ENCODE peak calls at places on chromosomes 11 and 22, in four cellular contexts. Z is psoas muscle, P is neural progenitor cell, J is stomach. X is an unnamed sample.

GRCh38 chr22:47174671-47175111 is 412.2 kb downstream of the TBC1D22A start:
- DNase-seq in Z (peak; percentile 40), J (no peak), P (no peak), X (peak; percentile 68)

GRCh38 chr22:50445071-50445879 is 29.6 kb downstream of the SBF1 start:
- DNase-seq in Z (no peak), J (peak; percentile 56), P (no peak), X (no peak)

GRCh38 chr22:45318168-45318557 is 8.4 kb downstream of the FAM118A start:
- DNase-seq in Z (peak; percentile 83), P (peak; percentile 75), J (peak; percentile 84), X (peak; percentile 92)

GRCh38 chr11:130486981-130487380 is 38.5 kb downstream of the ADAMTS15 start:
- DNase-seq in P (no peak), Z (no peak), J (peak; percentile 50), X (no peak)

GRCh38 chr11:86743223-86744118 is 56.9 kb upstream of the PRSS23 start:
- DNase-seq in J (peak; percentile 42), P (no peak), Z (peak; percentile 54), X (peak; percentile 89)

GRCh38 chr11:105236631-105237030 is 97.1 kb upstream of the CARD18 start:
- DNase-seq in J (no peak), P (no peak), Z (no peak), X (no peak)

GRCh38 chr22:43289551-43289963 is 53.6 kb downstream of the SCUBE1 start:
- DNase-seq in P (no peak), J (no peak), Z (no peak), X (no peak)

GRCh38 chr22:50399751-50400331 is 56.7 kb downstream of the PPP6R2 start:
- DNase-seq in J (peak; percentile 42), P (peak; percentile 75), Z (peak; percentile 59), X (no peak)

GRCh38 chr11:19232910-19233503 is 7.7 kb downstream of the E2F8 start:
- DNase-seq in J (no peak), P (no peak), Z (no peak), X (no peak)

GRCh38 chr22:38413085-38414008 is 41.7 kb downstream of the KCNJ4 start:
- DNase-seq in J (peak; percentile 41), P (no peak), Z (peak; percentile 52), X (peak; percentile 59)

GRCh38 chr22:43854786-43855271 is 7.5 kb downstream of the SULT4A1 start:
- DNase-seq in J (no peak), Z (peak; percentile 39), P (no peak), X (peak; percentile 47)

GRCh38 chr11:17799147-17799546 is 64.6 kb downstream of the KCNC1 start:
- DNase-seq in J (no peak), Z (peak; percentile 47), P (no peak), X (no peak)

GRCh38 chr11:64936539-64936938 is 846 bp upstream of the GPHA2 start:
- DNase-seq in P (no peak), Z (peak; percentile 17), J (no peak), X (no peak)

GRCh38 chr11:120801801-120802689 is 221.9 kb upstream of the TBCEL start:
- DNase-seq in Z (no peak), P (peak; percentile 82), J (peak; percentile 68), X (no peak)

GRCh38 chr11:9716275-9717039 is 52.6 kb downstream of the SWAP70 start:
- DNase-seq in Z (no peak), P (no peak), J (no peak), X (no peak)

GRCh38 chr11:65254724-65255123 is 7.0 kb upstream of the POLA2 start:
- DNase-seq in Z (no peak), J (no peak), P (no peak), X (no peak)

GRCh38 chr11:27193434-27194225 is 153.0 kb downstream of the BBOX1 start:
- DNase-seq in Z (no peak), P (no peak), J (no peak), X (no peak)

GRCh38 chr22:43173566-43173965 is 13.4 kb downstream of the TTLL12 start:
- DNase-seq in Z (no peak), P (no peak), J (no peak), X (no peak)

GRCh38 chr11:68076371-68077042 is 37.7 kb downstream of the TCIRG1 start:
- DNase-seq in J (no peak), P (peak; percentile 16), Z (no peak), X (no peak)

GRCh38 chr11:119491753-119492455 is 68.9 kb upstream of the THY1 start:
- DNase-seq in Z (no peak), J (no peak), P (peak; percentile 31), X (no peak)

GRCh38 chr11:69337211-69337721 is 43.3 kb downstream of the MYEOV start:
- DNase-seq in Z (no peak), J (peak; percentile 63), P (no peak), X (peak; percentile 24)

GRCh38 chr11:134119094-134119493 is 50.2 kb downstream of the JAM3 start:
- DNase-seq in Z (no peak), J (no peak), P (no peak), X (no peak)

GRCh38 chr22:37557321-37558001 is 2.8 kb upstream of the CDC42EP1 start:
- DNase-seq in J (no peak), Z (no peak), P (no peak), X (no peak)

GRCh38 chr11:64126796-64127195 is 39.1 kb downstream of the MACROD1 start:
- DNase-seq in J (no peak), Z (no peak), P (no peak), X (no peak)

GRCh38 chr22:50105529-50106100 is 15.8 kb downstream of the MOV10L1 start:
- DNase-seq in Z (no peak), J (no peak), P (no peak), X (no peak)

GRCh38 chr11:105000797-105001196 is 22.2 kb downstream of the CASP5 start:
- DNase-seq in J (peak; percentile 29), P (peak; percentile 33), Z (no peak), X (no peak)

GRCh38 chr11:1890856-1891830 is 552 bp downstream of the PRR33 start:
- DNase-seq in J (no peak), P (no peak), Z (peak; percentile 74), X (no peak)

GRCh38 chr11:1891831-1892115 is at the start of gene PRR33:
- DNase-seq in Z (no peak), J (no peak), P (no peak), X (no peak)

GRCh38 chr11:1889527-1889930 is 2.2 kb downstream of the PRR33 start:
- DNase-seq in J (no peak), P (no peak), Z (no peak), X (no peak)

GRCh38 chr11:1888811-1889526 is 2.7 kb downstream of the PRR33 start:
- DNase-seq in J (peak; percentile 42), P (no peak), Z (no peak), X (no peak)

GRCh38 chr11:1889941-1890855 is 1.5 kb downstream of the PRR33 start:
- DNase-seq in Z (no peak), J (no peak), P (no peak), X (no peak)
- H3K4me3 ChIP-seq in Z (no peak overlapping the region), J (no peak overlapping the region), P (no peak overlapping the region), X (no peak overlapping the region)

GRCh38 chr22:17665248-17665647 is 26.7 kb downstream of the BCL2L13 start:
- DNase-seq in P (no peak), Z (no peak), J (no peak), X (no peak)

GRCh38 chr22:17665884-17666283 is 27.3 kb downstream of the BCL2L13 start:
- DNase-seq in P (no peak), J (no peak), Z (no peak), X (no peak)

DNA sequence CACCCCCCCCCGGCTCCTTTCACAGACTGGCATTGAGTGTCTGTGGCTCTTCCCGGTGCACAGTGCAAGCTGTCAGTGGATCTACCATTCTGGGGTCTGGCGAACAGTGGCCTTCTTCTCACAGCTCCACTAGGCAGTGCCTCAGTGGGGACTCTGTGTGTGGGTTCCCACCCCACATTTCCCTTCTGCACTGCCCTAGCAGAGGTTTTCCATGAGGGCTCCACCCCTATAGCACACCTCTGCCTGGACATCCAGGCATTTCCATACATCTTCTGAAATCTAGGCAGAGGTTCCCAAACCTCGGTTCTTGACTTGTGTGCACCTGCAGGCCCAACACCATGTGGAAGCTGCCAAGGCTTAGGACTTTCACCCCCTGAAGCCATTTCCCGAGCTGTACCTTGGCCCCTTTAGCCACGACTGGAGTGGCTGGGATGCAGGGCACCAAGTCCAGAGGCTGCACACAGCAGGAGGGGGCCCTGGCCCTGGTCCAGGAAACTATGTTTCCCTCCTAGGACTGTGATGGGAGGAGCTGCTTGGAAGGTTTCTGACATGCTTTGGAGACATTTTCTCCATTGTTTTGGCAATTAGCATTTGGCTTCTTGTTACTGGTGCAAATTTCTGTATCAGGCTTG is 26.0 kb downstream of the BCL2L13 start:
- DNase-seq in P (no peak), J (no peak), Z (no peak), X (no peak)
- TF ChIP-seq CTCF in P (no peak), J (no peak), Z (no peak), X (no peak)

GRCh38 chr11:73980001-73980960 is 2.4 kb downstream of the UCP2 start:
- DNase-seq in Z (peak; percentile 63), J (peak; percentile 80), P (no peak), X (no peak)
- H3K27ac ChIP-seq in Z (peak overlapping the region; percentile 92), J (peak overlapping the region; percentile 89), P (no peak overlapping the region), X (no peak overlapping the region)

GRCh38 chr22:31126869-31127175 is 4.1 kb downstream of the INPP5J start:
- DNase-seq in Z (peak; percentile 13), J (no peak), P (no peak), X (no peak)

GRCh38 chr22:31125521-31126117 is 2.9 kb downstream of the INPP5J start:
- DNase-seq in P (no peak), Z (no peak), J (no peak), X (no peak)

GRCh38 chr22:31126128-31126868 is 3.5 kb downstream of the INPP5J start:
- DNase-seq in Z (no peak), J (no peak), P (no peak), X (no peak)

GRCh38 chr22:31128156-31128555 is 5.4 kb downstream of the INPP5J start:
- DNase-seq in J (no peak), Z (peak; percentile 34), P (no peak), X (no peak)

GRCh38 chr22:31127181-31127772 is 4.5 kb downstream of the INPP5J start:
- DNase-seq in P (no peak), J (no peak), Z (peak; percentile 26), X (peak; percentile 67)
- H3K4me3 ChIP-seq in P (no peak overlapping the region), J (no peak overlapping the region), Z (no peak overlapping the region), X (no peak overlapping the region)

GRCh38 chr22:19495562-19496323 is 16.0 kb downstream of the CDC45 start:
- DNase-seq in P (no peak), Z (no peak), J (no peak), X (no peak)
- TF ChIP-seq CTCF in P (no peak), Z (peak; percentile 33), J (no peak), X (no peak)

GRCh38 chr11:60942207-60942606 is 9.8 kb downstream of the SLC15A3 start:
- DNase-seq in Z (no peak), P (no peak), J (no peak), X (no peak)
- H3K27ac ChIP-seq in Z (no peak overlapping the region), P (no peak overlapping the region), J (peak overlapping the region; percentile 55), X (no peak overlapping the region)